ENCODE peak calls at places on chromosomes 13 and 19, in seven cellular contexts. Z is CD8-positive, alpha-beta T cell; J is astrocyte; D is psoas muscle; T is upper lobe of right lung; H is heart left ventricle; K is pancreas. R is an unnamed sample. For H3K4me1, the result is how much of the 10 kb centered on the place peaks cover.

GRCh38 chr19:765179-765738 is 14.3 kb downstream of the MISP start:
- DNase-seq in K (no peak), Z (no peak), D (no peak), J (no peak), T (no peak), H (no peak), R (no peak)

GRCh38 chr13:104011505-104012270 is 945.5 kb upstream of the SLC10A2 start:
- DNase-seq in J (peak), Z (no peak), H (no peak), D (no peak), K (peak), T (no peak), R (no peak)

GRCh38 chr13:101179021-101179420 is 237.3 kb downstream of the NALCN start:
- DNase-seq in D (no peak), Z (no peak), H (no peak), J (no peak), T (no peak), K (no peak), R (no peak)

GRCh38 chr19:4575267-4575793 is 15.8 kb upstream of the SEMA6B start:
- DNase-seq in D (peak), J (peak), H (peak), K (no peak), T (no peak), Z (no peak), R (no peak)

GRCh38 chr13:50845211-50845610 is 1.7 kb upstream of the DLEU7 start:
- DNase-seq in H (no peak), K (no peak), J (peak), Z (no peak), T (no peak), D (no peak), R (no peak)

GRCh38 chr13:52128714-52129700 is at the start of gene NEK5:
- DNase-seq in H (peak), K (peak), T (peak), J (peak), Z (peak), D (peak), R (peak)

GRCh38 chr19:58568731-58569130 is 4.4 kb downstream of the MZF1 start:
- DNase-seq in K (peak), Z (no peak), J (no peak), H (peak), D (peak), T (peak), R (no peak)

GRCh38 chr19:58181902-58182576 is 822 bp upstream of the ZNF274 start:
- DNase-seq in Z (peak), T (no peak), K (peak), J (no peak), H (peak), D (peak), R (peak)

GRCh38 chr13:45681101-45681500 is 21.0 kb upstream of the CBY2 start:
- DNase-seq in D (no peak), H (no peak), T (no peak), J (no peak), K (no peak), Z (no peak), R (no peak)

GRCh38 chr13:22740264-22740663 is 440.5 kb upstream of the SGCG start:
- DNase-seq in H (no peak), T (no peak), K (no peak), Z (no peak), J (no peak), D (no peak), R (no peak)

GRCh38 chr19:21109116-21109515 is 27.1 kb downstream of the ZNF714 start:
- DNase-seq in K (no peak), H (no peak), J (peak), Z (no peak), T (no peak), D (no peak), R (no peak)
- H3K4me3 ChIP-seq in K (no peak), H (no peak), J (no peak), Z (no peak), T (no peak), D (no peak), R (no peak)

GRCh38 chr19:6808494-6808893 is 36.0 kb downstream of the VAV1 start:
- DNase-seq in H (no peak), Z (no peak), K (no peak), T (no peak), D (no peak), J (no peak), R (no peak)
- H3K27ac ChIP-seq in H (no peak), Z (no peak), K (no peak), T (no peak), D (no peak), J (no peak), R (no peak)

GRCh38 chr13:27791146-27791900 is 960 bp upstream of the GSX1 start:
- DNase-seq in H (no peak), Z (no peak), D (no peak), J (no peak), T (no peak), K (no peak), R (no peak)

GRCh38 chr13:27790523-27790922 is 1.8 kb upstream of the GSX1 start:
- DNase-seq in J (no peak), Z (no peak), H (no peak), T (no peak), D (no peak), K (no peak), R (no peak)

GRCh38 chr13:27792393-27793218 is at the start of gene GSX1:
- DNase-seq in T (peak), H (peak), D (peak), Z (peak), K (peak), J (peak), R (peak)

GRCh38 chr13:27793377-27794074 is 1.2 kb downstream of the GSX1 start:
- DNase-seq in D (no peak), H (no peak), T (no peak), Z (no peak), K (no peak), J (no peak), R (no peak)

GRCh38 chr13:27791901-27792392 is 336 bp upstream of the GSX1 start:
- DNase-seq in H (no peak), D (no peak), T (no peak), K (no peak), Z (no peak), J (no peak), R (no peak)
- H3K4me1 ChIP-seq in H (under half), D (under half), T (under half), K (under half), Z (under half), J (under half), R (under half)

DNA sequence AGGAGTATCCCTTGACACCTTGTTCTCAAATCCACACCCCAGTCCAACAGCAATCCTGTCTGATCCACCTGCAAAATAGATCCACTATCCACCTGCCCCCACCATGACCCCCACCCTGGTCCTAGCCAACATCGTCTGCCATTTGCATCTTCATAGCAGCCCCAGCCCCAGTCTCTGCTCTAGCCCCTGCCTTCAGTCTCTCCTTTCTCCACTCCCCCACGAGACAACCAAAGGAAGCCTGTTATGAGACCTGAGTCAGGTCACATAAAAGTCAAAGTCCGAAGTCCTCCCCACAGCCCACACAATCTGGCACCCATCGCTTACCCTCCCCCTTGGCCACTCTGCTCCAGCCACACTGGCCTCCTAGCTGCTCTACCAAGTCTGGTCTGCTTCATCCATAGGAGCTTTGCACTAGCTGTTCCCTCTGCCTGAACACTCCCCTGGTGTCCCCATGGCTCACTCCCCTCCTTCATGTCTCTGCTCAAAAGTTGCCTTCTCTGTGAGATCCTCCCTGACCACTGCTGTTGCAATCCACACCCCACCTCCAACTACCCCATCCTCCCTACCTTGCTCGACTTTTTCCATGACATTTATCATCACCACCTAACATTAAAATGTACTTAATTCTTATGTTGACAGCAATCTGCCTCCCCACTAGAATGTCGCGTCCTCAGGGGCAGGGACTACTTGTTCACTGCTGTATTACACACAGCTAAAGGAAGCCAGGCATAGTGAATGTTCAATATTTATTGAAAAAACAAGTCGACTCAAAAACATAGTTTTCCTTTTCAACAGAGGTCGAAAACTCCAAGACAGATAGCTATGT is 1.2 kb upstream of the PLEKHG2 start:
- DNase-seq in D (peak), Z (peak), K (peak), J (no peak), T (no peak), H (no peak), R (peak)
- H3K4me3 ChIP-seq in D (peak), Z (peak), K (no peak), J (peak), T (peak), H (peak), R (peak)

GRCh38 chr19:17749912-17750317 is 1.4 kb upstream of the FCHO1 start:
- DNase-seq in T (no peak), H (no peak), D (no peak), J (no peak), K (no peak), Z (peak), R (no peak)
- H3K27ac ChIP-seq in T (peak), H (no peak), D (no peak), J (no peak), K (no peak), Z (no peak), R (no peak)

GRCh38 chr13:86006317-86006716 is 207.1 kb upstream of the SLITRK6 start:
- DNase-seq in K (no peak), J (no peak), T (no peak), Z (no peak), D (no peak), H (no peak), R (no peak)
- H3K4me1 ChIP-seq in K (under half), J (under half), T (under half), Z (under half), D (under half), H (under half), R (under half)

GRCh38 chr19:15378529-15379082 is 981 bp downstream of the AKAP8 start:
- DNase-seq in K (peak), D (no peak), J (peak), T (peak), H (no peak), Z (peak), R (peak)
- H3K4me3 ChIP-seq in K (peak), D (peak), J (peak), T (peak), H (peak), Z (peak), R (peak)

GRCh38 chr19:18306209-18306902 is 16.5 kb downstream of the LSM4 start:
- DNase-seq in J (no peak), D (no peak), K (no peak), H (no peak), T (no peak), Z (no peak), R (no peak)
- H3K27ac ChIP-seq in J (no peak), D (peak), K (no peak), H (no peak), T (peak), Z (peak), R (no peak)